ENCODE peak calls at places on chromosomes 13 and 19, in seven cellular contexts. M is upper lobe of right lung, R is lower leg skin, H is tibial artery, G is thoracic aorta, E is Panc1, C is neural progenitor cell. D is an unnamed sample.

GRCh38 chr13:57665471-57665870 is 33.9 kb downstream of the PCDH17 start:
- DNase-seq in M (no peak), R (no peak), H (no peak), G (no peak), E (no peak), C (no peak), D (no peak)

GRCh38 chr19:42148270-42148669 is 16.0 kb upstream of the POU2F2 start:
- DNase-seq in M (no peak), R (no peak), H (no peak), G (no peak), E (no peak), C (no peak), D (no peak)

GRCh38 chr19:53849237-53849676 is 18.4 kb upstream of the MYADM start:
- DNase-seq in M (no peak), R (no peak), H (no peak), G (no peak), E (no peak), C (no peak), D (no peak)

GRCh38 chr19:51595776-51596175 is 24.7 kb downstream of the ZNF175 start:
- DNase-seq in M (no peak), R (no peak), H (no peak), G (no peak), E (no peak), C (no peak), D (no peak)

GRCh38 chr19:49336482-49337266 is 1.5 kb downstream of the CD37 start:
- DNase-seq in M (peak; percentile 51), R (no peak), H (peak; percentile 58), G (no peak), E (no peak), C (no peak), D (no peak)

GRCh38 chr13:65679240-65679639 is 1550.9 kb downstream of the PCDH9 start:
- DNase-seq in M (no peak), R (no peak), H (no peak), G (no peak), E (no peak), C (no peak), D (no peak)

GRCh38 chr19:29674374-29675119 is 9.3 kb downstream of the PLEKHF1 start:
- DNase-seq in M (peak; percentile 60), R (no peak), H (peak; percentile 64), G (no peak), E (no peak), C (no peak), D (no peak)

GRCh38 chr19:38792250-38793111 is 3.5 kb downstream of the LGALS7B start:
- DNase-seq in M (peak; percentile 82), R (no peak), H (no peak), G (no peak), E (no peak), C (no peak), D (no peak)

GRCh38 chr13:48896312-48896711 is 79.4 kb upstream of the FNDC3A start:
- DNase-seq in M (no peak), R (no peak), H (no peak), G (no peak), E (no peak), C (no peak), D (no peak)

GRCh38 chr19:50266896-50267295 is 62.3 kb downstream of the KCNC3 start:
- DNase-seq in M (no peak), R (no peak), H (no peak), G (no peak), E (no peak), C (peak; percentile 53), D (peak; percentile 52)

GRCh38 chr19:38653028-38653571 is 5.7 kb downstream of the ACTN4 start:
- DNase-seq in M (no peak), R (no peak), H (peak; percentile 84), G (no peak), E (no peak), C (no peak), D (no peak)

GRCh38 chr13:23321534-23322241 is 111.8 kb downstream of the SACS start:
- DNase-seq in M (no peak), R (peak; percentile 47), H (peak; percentile 74), G (peak; percentile 63), E (peak; percentile 69), C (no peak), D (no peak)

DNA sequence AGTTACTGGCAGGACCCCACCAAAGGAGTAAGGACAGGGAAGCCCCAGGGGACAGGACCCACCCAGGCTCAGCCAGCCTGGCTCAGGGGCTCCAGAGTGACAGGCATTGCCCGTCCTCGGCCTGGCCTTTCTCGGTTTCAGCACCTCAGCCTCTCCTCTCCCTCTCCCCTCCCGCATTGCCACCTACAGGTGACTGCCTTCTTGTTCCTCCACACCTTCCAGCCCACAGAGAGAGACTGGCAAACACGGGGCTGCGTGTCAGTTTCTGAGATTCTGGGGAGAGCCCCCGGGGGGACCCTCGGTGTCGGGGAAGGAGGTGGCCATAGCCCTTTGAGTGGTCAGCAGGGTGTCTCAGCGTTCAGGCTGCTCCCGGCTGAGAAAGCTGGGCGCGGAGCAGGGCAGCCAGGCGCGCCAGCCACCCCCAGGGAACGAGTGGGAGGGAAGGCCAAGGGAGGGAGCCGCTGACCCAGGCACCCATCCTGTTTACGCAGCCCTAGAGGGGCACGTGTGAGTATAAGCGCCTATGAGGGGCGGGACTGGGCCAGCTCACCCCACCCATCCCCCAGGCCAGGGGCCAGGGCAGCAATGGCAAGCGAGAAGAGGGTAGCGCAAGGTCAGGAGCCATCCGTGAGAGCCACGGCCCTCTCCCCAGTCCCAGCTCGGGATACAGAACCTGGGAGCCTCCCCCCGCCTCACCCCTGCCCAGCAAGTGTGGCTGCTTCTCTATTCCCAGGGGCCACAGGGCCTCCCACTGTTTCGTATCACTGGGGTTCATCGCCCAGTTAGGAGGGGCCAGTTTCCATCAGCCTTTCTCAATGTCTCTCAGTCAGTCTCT is 743 bp upstream of the DMKN start:
- DNase-seq in M (no peak), R (no peak), H (no peak), G (no peak), E (no peak), C (peak; percentile 27), D (peak; percentile 53)
- TF ChIP-seq CTCF in M (no peak), R (no peak), H (no peak), G (no peak), E (no peak), C (peak; percentile 23), D (no peak)

DNA sequence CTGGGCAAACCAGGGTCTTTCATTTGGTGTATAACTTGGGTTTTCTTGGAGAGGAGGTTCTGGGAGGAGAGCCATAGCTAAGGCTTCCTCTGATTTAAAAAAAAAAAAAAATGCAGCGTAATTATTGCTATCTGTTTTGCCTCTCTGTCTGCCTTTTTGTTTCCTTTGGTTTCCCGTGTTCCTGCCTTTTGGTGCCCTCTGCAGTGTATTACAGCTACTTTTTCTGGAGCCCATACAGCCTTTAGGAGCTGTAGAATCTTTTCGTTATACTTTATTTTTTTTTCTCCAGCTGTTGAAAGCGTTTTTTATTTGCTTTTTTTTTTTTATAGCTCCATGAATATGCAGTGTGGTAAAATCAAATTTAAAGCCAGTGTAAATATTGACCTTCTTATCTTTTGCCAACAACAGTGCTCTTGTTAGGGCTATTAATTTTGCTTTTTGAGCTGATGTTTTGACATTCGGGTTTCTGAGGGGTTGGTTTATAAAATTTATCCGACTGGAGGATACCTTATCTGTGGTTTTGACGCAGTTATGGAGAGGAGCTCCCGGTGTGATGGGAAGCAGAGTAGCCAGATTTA is 38.1 kb downstream of the ZNF493 start:
- DNase-seq in M (no peak), R (no peak), H (no peak), G (no peak), E (no peak), C (no peak), D (no peak)
- TF ChIP-seq CTCF in M (no peak), R (no peak), H (no peak), G (no peak), E (no peak), C (no peak), D (no peak)

GRCh38 chr13:30705672-30706071 is 29.7 kb upstream of the ALOX5AP start:
- DNase-seq in M (no peak), R (no peak), H (no peak), G (no peak), E (no peak), C (no peak), D (no peak)

GRCh38 chr13:30698488-30699005 is 36.8 kb upstream of the ALOX5AP start:
- DNase-seq in M (no peak), R (no peak), H (peak; percentile 49), G (no peak), E (no peak), C (no peak), D (no peak)

GRCh38 chr13:30700364-30700763 is 35.0 kb upstream of the ALOX5AP start:
- DNase-seq in M (no peak), R (no peak), H (no peak), G (no peak), E (no peak), C (no peak), D (no peak)

GRCh38 chr13:30704596-30704995 is 30.7 kb upstream of the ALOX5AP start:
- DNase-seq in M (no peak), R (no peak), H (no peak), G (no peak), E (no peak), C (no peak), D (no peak)

DNA sequence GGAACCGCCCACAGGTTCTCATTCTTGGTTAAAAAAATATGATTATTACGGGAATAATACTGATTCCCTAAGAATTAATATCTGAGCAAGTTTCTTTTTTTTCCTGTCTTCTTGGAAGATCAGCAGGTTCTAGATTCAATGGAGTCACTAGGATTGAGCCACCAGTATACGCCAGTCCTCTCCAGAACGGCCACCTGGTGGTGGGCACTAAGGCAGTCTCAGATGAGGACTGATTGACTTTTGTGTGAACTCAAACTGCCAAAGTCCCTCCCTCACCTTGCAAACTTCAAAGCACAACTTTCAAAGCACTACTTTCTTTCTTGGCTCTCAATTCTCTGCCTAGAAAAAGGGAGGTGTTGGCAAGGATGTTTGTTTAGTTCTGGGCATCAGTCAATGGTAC is 33.3 kb upstream of the ALOX5AP start:
- DNase-seq in M (no peak), R (no peak), H (no peak), G (no peak), E (no peak), C (no peak), D (no peak)
- TF ChIP-seq CTCF in M (no peak), R (no peak), H (no peak), G (no peak), E (peak; percentile 15), C (peak; percentile 24), D (no peak)

GRCh38 chr13:111317571-111318360 is 2.7 kb upstream of the TEX29 start:
- DNase-seq in M (no peak), R (no peak), H (no peak), G (no peak), E (no peak), C (no peak), D (no peak)

GRCh38 chr13:111319998-111320911 is at the start of gene TEX29:
- DNase-seq in M (no peak), R (no peak), H (peak; percentile 50), G (no peak), E (no peak), C (no peak), D (no peak)

GRCh38 chr13:111317042-111317550 is 3.3 kb upstream of the TEX29 start:
- DNase-seq in M (no peak), R (no peak), H (no peak), G (no peak), E (no peak), C (no peak), D (no peak)

GRCh38 chr13:111319521-111319920 is 921 bp upstream of the TEX29 start:
- DNase-seq in M (no peak), R (no peak), H (peak; percentile 48), G (no peak), E (no peak), C (no peak), D (no peak)

DNA sequence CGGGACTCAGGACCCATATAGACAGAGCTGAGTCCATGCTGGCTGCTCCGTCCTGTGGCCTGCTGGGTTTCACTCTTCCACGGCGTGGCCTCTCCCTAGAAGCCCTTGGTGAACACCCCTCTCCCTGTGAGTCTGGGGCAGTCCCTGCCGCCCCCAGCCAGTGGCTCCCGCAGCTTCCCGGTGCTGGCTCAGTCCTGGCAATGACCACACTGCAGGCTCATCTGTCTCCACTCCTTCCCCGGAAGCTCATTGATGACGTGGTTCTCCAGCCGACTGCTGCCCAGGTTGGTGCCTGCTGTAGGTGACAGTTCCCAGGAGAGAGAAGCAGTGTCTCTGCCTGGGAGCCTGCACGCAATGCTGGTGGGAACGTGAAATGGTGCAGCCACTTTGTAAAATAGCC is 2.0 kb upstream of the TEX29 start:
- DNase-seq in M (no peak), R (no peak), H (peak; percentile 47), G (no peak), E (no peak), C (no peak), D (no peak)
- TF ChIP-seq CTCF in M (no peak), R (no peak), H (no peak), G (no peak), E (no peak), C (no peak), D (no peak)

D was measured in nephron progenitor cell.